ENCODE peak calls at places on chromosomes 6 and 20, in four cellular contexts. E is BE2C, G is transverse colon, A is right lobe of liver. Q is an unnamed sample.

GRCh38 chr20:52193133-52193532 is 1.6 kb upstream of the ZFP64 start:
- DNase-seq in E (no peak), G (no peak), A (no peak), Q (no peak)

GRCh38 chr6:154410619-154411044 is 54.0 kb upstream of the IPCEF1 start:
- DNase-seq in E (no peak), G (peak; percentile 28), A (no peak), Q (no peak)

GRCh38 chr20:57514273-57514751 is 10.6 kb downstream of the CTCFL start:
- DNase-seq in E (peak; percentile 69), G (peak; percentile 79), A (peak; percentile 74), Q (peak; percentile 61)

GRCh38 chr6:17725083-17725482 is 18.4 kb upstream of the NUP153 start:
- DNase-seq in E (peak; percentile 81), G (peak; percentile 21), A (no peak), Q (peak; percentile 72)

GRCh38 chr20:32888636-32889035 is 29.9 kb downstream of the EFCAB8 start:
- DNase-seq in E (no peak), G (no peak), A (no peak), Q (no peak)

GRCh38 chr6:157822221-157823000 is 635 bp upstream of the SNX9 start:
- DNase-seq in E (no peak), G (peak; percentile 19), A (peak; percentile 62), Q (peak; percentile 20)

GRCh38 chr6:33735201-33735600 is 11.5 kb downstream of the IP6K3 start:
- DNase-seq in E (no peak), G (no peak), A (no peak), Q (no peak)

GRCh38 chr20:59082981-59083380 is 40.4 kb upstream of the PRELID3B start:
- DNase-seq in E (no peak), G (no peak), A (no peak), Q (no peak)

GRCh38 chr20:59831024-59831900 is 102.2 kb downstream of the SYCP2 start:
- DNase-seq in E (no peak), G (peak; percentile 51), A (no peak), Q (no peak)

GRCh38 chr6:41781302-41781711 is 725 bp downstream of the PRICKLE4 start:
- DNase-seq in E (no peak), G (peak; percentile 63), A (no peak), Q (no peak)

DNA sequence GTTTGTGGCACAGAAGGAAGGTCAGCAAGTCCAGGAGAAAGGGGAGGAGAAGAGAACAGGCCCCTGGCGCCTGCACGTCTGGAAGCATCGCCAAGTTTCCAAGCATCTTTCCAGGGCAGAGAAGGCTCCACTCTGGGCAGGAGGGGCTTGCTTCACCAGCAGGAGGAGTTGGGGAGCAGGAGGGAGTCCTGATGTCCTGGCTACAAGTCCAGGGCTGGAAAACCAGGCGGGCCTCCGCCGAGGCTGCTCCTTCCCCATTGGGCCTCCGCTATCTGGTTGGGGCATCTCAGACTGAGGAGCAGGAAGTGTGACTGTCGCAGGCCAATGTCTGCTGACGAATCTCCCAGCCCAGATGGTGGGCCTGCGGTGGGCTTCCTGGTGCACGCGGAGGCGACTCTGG is 421.9 kb downstream of the PREX1 start:
- DNase-seq in E (peak; percentile 65), G (no peak), A (no peak), Q (no peak)
- TF ChIP-seq CTCF in E (peak; percentile 47), G (no peak), A (no peak), Q (no peak)

GRCh38 chr6:38492031-38492430 is 147.7 kb downstream of the BTBD9 start:
- DNase-seq in E (no peak), G (no peak), A (no peak), Q (no peak)
- H3K4me3 ChIP-seq in E (no peak overlapping the region), G (no peak overlapping the region), A (no peak overlapping the region), Q (no peak overlapping the region)

GRCh38 chr6:68197356-68197755 is 437.7 kb upstream of the ADGRB3 start:
- DNase-seq in E (no peak), G (no peak), A (no peak), Q (no peak)

GRCh38 chr6:68192988-68193387 is 442.1 kb upstream of the ADGRB3 start:
- DNase-seq in E (no peak), G (no peak), A (no peak), Q (no peak)

GRCh38 chr6:68194846-68195478 is 440.1 kb upstream of the ADGRB3 start:
- DNase-seq in E (no peak), G (no peak), A (no peak), Q (no peak)

GRCh38 chr6:68200929-68201328 is 434.2 kb upstream of the ADGRB3 start:
- DNase-seq in E (no peak), G (no peak), A (no peak), Q (no peak)

DNA sequence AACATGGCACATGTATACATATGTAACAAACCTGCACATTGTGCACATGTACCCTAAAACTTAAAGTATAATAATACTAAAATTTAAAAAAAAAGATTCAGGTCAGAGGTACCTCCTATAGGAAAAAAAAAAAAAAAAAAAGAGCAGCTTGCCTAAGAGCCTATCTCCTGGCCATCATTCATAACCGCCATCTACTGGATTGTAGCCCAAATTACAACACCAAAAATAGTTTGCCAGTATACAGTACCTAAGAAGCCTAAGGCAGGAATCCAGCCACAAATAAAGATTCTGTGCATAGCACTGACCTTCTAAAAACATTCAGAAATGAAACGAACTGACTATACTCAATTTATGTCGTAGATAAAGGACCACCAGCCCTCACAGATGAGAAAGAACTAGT is 438.4 kb upstream of the ADGRB3 start:
- DNase-seq in E (peak; percentile 24), G (no peak), A (no peak), Q (peak; percentile 53)
- TF ChIP-seq CTCF in E (peak; percentile 59), G (no peak), A (no peak), Q (peak; percentile 48)

DNA sequence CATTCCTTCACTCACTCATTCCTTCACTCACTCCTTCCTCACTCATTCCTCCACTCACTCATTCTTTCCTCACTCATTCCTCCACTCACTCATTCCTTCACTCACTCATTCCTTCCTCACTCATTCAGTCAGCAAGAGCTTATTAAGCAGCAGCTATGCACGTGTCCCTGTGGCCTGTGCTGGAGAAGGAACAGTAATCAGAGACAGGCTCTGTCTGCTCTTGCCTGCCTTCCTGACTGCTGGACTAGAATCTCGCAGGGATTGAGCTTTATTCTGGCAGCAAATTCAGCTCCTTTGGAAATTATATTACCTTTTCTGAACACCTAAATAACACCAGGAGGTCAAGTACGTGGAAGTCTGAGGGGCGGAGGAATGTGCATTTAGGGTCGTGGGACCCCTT is 138.9 kb upstream of the AGPAT4 start:
- DNase-seq in E (no peak), G (no peak), A (no peak), Q (no peak)
- H3K4me3 ChIP-seq in E (no peak overlapping the region), G (no peak overlapping the region), A (no peak overlapping the region), Q (no peak overlapping the region)

DNA sequence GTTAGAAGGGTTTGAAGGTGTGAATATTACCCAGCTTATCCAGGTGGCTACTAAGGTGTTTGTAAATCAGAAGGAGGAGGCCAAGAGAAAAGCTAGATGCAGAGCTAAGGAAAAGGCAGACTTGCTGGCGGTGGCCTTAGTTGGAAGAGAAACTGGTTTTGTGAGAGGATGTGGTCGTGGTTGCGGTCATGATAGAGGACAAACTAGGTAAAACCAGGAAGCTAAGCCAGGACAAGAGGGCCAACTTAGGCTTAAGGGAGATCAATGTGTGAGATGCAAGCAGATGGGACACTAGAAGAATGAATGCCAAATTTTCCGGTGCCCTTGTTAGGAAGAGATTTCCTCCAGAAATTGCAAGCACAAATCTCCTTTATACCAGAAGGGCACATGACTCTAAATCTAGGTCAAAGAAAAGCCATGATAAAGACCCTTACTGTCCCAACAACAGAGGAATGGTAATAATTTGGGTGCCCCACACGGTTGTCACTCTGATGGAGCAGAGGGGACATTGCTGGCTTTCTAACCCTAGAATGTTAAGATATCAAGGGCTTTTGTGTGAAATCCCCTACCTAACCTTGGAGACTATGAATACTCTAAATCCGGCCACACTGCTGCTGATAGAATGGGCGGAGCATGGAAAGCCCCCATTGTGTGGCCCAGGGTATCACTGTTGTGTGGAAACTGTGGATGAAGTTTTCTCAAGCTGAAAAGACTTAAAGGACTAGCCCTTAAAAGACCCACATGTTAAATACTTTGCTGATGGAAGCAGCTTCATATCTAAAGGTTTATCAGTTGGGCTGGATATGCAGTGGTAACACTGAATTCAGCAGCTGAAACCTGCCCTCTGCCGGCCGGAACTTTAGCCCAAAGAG is 7.8 kb downstream of the IL22RA2 start:
- DNase-seq in E (peak; percentile 67), G (peak; percentile 59), A (no peak), Q (peak; percentile 85)
- TF ChIP-seq CTCF in E (peak; percentile 81), G (no peak), A (peak; percentile 66), Q (peak; percentile 25)

DNA sequence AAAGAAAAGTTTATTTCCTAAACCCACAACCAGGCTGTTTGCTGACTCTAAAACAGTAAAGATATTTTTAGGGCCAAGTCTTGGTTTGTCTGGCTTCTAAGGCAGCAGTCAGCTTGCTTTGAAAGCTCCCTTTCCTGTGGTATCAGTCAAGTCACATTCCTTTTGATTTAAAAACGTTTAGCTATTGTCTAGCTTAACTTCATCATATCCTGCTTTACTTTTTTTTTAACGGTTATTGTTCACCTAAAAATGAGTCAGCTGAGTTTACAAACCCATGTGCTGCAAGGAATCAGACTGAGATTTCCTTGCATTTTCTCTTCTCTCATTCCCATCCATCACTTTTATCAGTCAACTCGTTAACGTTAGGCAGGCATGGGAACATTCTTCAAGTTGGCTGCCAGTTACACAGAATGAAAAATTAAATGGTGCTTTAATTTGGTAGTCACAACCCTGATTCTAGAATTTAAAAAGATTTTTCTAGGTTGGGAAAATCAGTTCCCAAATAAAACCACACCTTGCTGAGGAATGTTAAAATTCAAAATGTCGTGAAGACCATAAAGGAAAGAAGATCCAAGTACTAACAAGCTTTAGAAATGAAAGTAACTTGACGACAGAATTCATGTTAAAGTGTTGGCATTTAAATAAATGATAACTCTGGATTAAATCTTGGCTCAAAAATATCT is 45.9 kb downstream of the ELOVL5 start:
- DNase-seq in E (no peak), G (no peak), A (no peak), Q (no peak)
- H3K4me3 ChIP-seq in E (no peak overlapping the region), G (no peak overlapping the region), A (no peak overlapping the region), Q (no peak overlapping the region)

GRCh38 chr6:127554435-127555006 is 22.5 kb upstream of the C6orf58 start:
- DNase-seq in E (peak; percentile 53), G (no peak), A (no peak), Q (peak; percentile 57)
- TF ChIP-seq CTCF in E (peak; percentile 75), G (no peak), A (peak; percentile 45), Q (peak; percentile 49)

GRCh38 chr6:70956191-70956450 is 739 bp downstream of the B3GAT2 start:
- DNase-seq in E (no peak), G (no peak), A (no peak), Q (no peak)
- H3K4me3 ChIP-seq in E (peak overlapping the region; percentile 49), G (peak overlapping the region; percentile 56), A (peak overlapping the region; percentile 44), Q (no peak overlapping the region)

DNA sequence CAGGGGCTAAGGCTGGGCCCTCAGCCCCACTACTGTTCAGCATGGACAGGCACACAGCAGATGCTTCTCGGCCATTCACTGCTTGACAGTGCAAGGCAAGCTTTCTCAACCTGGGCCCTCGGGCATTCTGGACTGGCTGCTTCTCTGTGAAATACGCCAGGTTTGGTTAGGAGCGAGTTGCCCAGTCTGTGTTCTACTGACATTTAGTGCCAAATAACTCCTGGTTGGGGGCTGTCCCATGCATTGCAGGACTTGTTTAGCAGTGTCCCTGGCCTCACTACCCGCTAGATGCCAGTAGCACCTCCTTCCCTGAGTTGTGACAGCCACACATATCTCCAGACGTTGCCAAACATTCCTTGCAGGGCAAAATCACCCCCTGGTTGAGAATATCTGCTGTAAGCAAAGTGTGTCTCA is 156.9 kb downstream of the CEBPB start:
- DNase-seq in E (no peak), G (no peak), A (no peak), Q (no peak)
- TF ChIP-seq CTCF in E (no peak), G (no peak), A (no peak), Q (no peak)